ENCODE peak calls at places on chromosomes 5 and 9, in four cellular contexts. F, C, D and I are unnamed samples.
A peak's percentile ranks its signal among the peaks of the same experiment; 100 is the strongest.

GRCh38 chr9:89234186-89234585 is 55.6 kb upstream of the SHC3 start:
- DNase-seq in C (no peak), F (no peak), D (peak; percentile 3), I (no peak)

GRCh38 chr5:150116667-150117395 is 30.5 kb upstream of the CSF1R start:
- DNase-seq in D (peak; percentile 69), C (no peak), F (peak; percentile 27), I (no peak)

GRCh38 chr5:143659614-143660238 is 152.2 kb upstream of the HMHB1 start:
- DNase-seq in D (no peak), F (no peak), C (no peak), I (no peak)

GRCh38 chr5:126370796-126371718 is 52.2 kb upstream of the GRAMD2B start:
- DNase-seq in C (no peak), F (peak; percentile 78), D (no peak), I (no peak)

GRCh38 chr5:169538935-169539334 is 44.6 kb upstream of the SPDL1 start:
- DNase-seq in D (no peak), C (no peak), F (no peak), I (no peak)

GRCh38 chr9:114482602-114483001 is 22.7 kb downstream of the WHRN start:
- DNase-seq in D (no peak), C (no peak), F (no peak), I (no peak)

GRCh38 chr9:93064392-93065124 is 6.1 kb downstream of the SUSD3 start:
- DNase-seq in C (no peak), F (no peak), D (no peak), I (peak; percentile 32)

GRCh38 chr9:108186996-108187395 is 668.8 kb downstream of the ACTL7B start:
- DNase-seq in F (peak; percentile 72), D (peak; percentile 50), C (no peak), I (no peak)

GRCh38 chr5:1873242-1873959 is 9.3 kb downstream of the IRX4 start:
- DNase-seq in D (no peak), F (no peak), C (no peak), I (no peak)

GRCh38 chr9:13508086-13508485 is 228.6 kb upstream of the MPDZ start:
- DNase-seq in F (no peak), C (no peak), D (no peak), I (no peak)

GRCh38 chr9:74942801-74943200 is 9.9 kb downstream of the C9orf40 start:
- DNase-seq in D (no peak), F (peak; percentile 8), C (no peak), I (no peak)

GRCh38 chr5:119347996-119348395 is 7.8 kb upstream of the TNFAIP8 start:
- DNase-seq in F (peak; percentile 72), D (peak; percentile 90), C (no peak), I (no peak)

GRCh38 chr9:33306037-33306436 is 15.7 kb downstream of the NFX1 start:
- DNase-seq in D (no peak), C (no peak), F (peak; percentile 28), I (no peak)

GRCh38 chr5:175082866-175083590 is 358.6 kb downstream of the MSX2 start:
- DNase-seq in D (no peak), C (no peak), F (peak; percentile 20), I (no peak)

GRCh38 chr5:94459915-94460314 is 158.5 kb downstream of the KIAA0825 start:
- DNase-seq in F (no peak), D (no peak), C (no peak), I (no peak)

GRCh38 chr5:180130291-180130869 is 58.8 kb upstream of the RNF130 start:
- DNase-seq in D (no peak), F (no peak), C (no peak), I (no peak)

GRCh38 chr5:65612298-65612907 is 11.7 kb downstream of the TRIM23 start:
- DNase-seq in F (no peak), C (no peak), D (no peak), I (no peak)

GRCh38 chr9:113471143-113471542 is 7.6 kb downstream of the RGS3 start:
- DNase-seq in D (no peak), F (no peak), C (no peak), I (no peak)

GRCh38 chr5:42650111-42650510 is 106.5 kb upstream of the CCDC152 start:
- DNase-seq in D (no peak), F (no peak), C (no peak), I (no peak)

GRCh38 chr5:124923131-124923530 is 176.7 kb upstream of the ZNF608 start:
- DNase-seq in D (no peak), C (peak; percentile 3), F (peak; percentile 24), I (peak; percentile 83)

GRCh38 chr5:126801174-126801991 is 24.4 kb downstream of the LMNB1 start:
- DNase-seq in D (no peak), C (no peak), F (no peak), I (no peak)

GRCh38 chr9:29006603-29007002 is 1433.3 kb upstream of the C9orf72 start:
- DNase-seq in D (no peak), F (no peak), C (no peak), I (peak; percentile 27)

GRCh38 chr9:124652203-124652992 is 118.7 kb downstream of the NR6A1 start:
- DNase-seq in C (peak; percentile 68), F (peak; percentile 88), D (peak; percentile 85), I (no peak)

GRCh38 chr9:113480612-113481011 is 17.1 kb downstream of the RGS3 start:
- DNase-seq in F (no peak), C (no peak), D (no peak), I (no peak)

GRCh38 chr5:180160822-180161221 is 48.2 kb downstream of the RASGEF1C start:
- DNase-seq in D (no peak), F (no peak), C (no peak), I (no peak)

GRCh38 chr9:128798896-128799295 is 11.8 kb downstream of the TBC1D13 start:
- DNase-seq in F (no peak), D (no peak), C (no peak), I (no peak)

GRCh38 chr9:83449981-83450380 is 88.2 kb downstream of the FRMD3 start:
- DNase-seq in F (no peak), C (no peak), D (no peak), I (peak; percentile 27)